ENCODE peak calls at places on chromosomes 11 and 22, in ten cellular contexts. N is HFF-Myc; G is RKO; T is NCI-H2107; C is cardiac septum; K is astrocyte of the hippocampus; H is progenitor cell of endocrine pancreas; L is kidney tubule cell; A is suprapubic skin; Q is stimulated activated CD8-positive, alpha-beta memory T cell treated with anti-CD3 and anti-CD28 coated beads, Interleukin-15, amount 100 ng/mL, for 24 hours. M is an unnamed sample.

GRCh38 chr11:1130276-1131032 is 27.3 kb upstream of the MUC5AC start:
- DNase-seq in C (no peak), A (no peak), K (no peak), N (no peak), H (peak; percentile 8), G (no peak), L (no peak), Q (no peak), T (no peak), M (no peak)

GRCh38 chr22:22099194-22099486 is 116.6 kb upstream of the TOP3B start:
- DNase-seq in L (no peak), Q (no peak), G (no peak), T (no peak), H (no peak), K (no peak), C (no peak), A (no peak), N (no peak), M (no peak)

GRCh38 chr11:120235024-120235628 is 4.8 kb upstream of the POU2F3 start:
- DNase-seq in L (peak; percentile 77), N (no peak), A (no peak), C (no peak), Q (peak; percentile 42), H (peak; percentile 77), G (peak; percentile 41), K (peak; percentile 80), T (peak; percentile 65), M (no peak)

GRCh38 chr22:30861688-30862552 is 106.7 kb downstream of the MORC2 start:
- DNase-seq in H (no peak), T (no peak), N (no peak), L (no peak), K (no peak), A (peak; percentile 34), G (no peak), C (no peak), Q (no peak), M (peak; percentile 39)

GRCh38 chr11:44835326-44835725 is 108.6 kb downstream of the TSPAN18 start:
- DNase-seq in N (no peak), Q (no peak), T (no peak), H (no peak), A (no peak), G (no peak), L (no peak), C (no peak), K (no peak), M (no peak)

GRCh38 chr11:66219846-66220565 is 48.4 kb upstream of the RAB1B start:
- DNase-seq in G (no peak), L (no peak), Q (no peak), K (no peak), C (no peak), A (peak; percentile 51), T (no peak), N (no peak), H (no peak), M (no peak)

GRCh38 chr11:8683115-8683807 is 669 bp downstream of the RPL27A start:
- DNase-seq in A (peak; percentile 71), T (no peak), N (no peak), H (peak; percentile 16), Q (no peak), G (peak; percentile 33), C (no peak), L (peak; percentile 42), K (no peak), M (no peak)

GRCh38 chr11:83549984-83550667 is 264.0 kb upstream of the CCDC90B start:
- DNase-seq in A (no peak), Q (no peak), H (no peak), T (no peak), K (peak; percentile 15), L (no peak), N (no peak), C (no peak), G (no peak), M (no peak)

GRCh38 chr11:40289370-40289769 is 1170.1 kb downstream of the LRRC4C start:
- DNase-seq in L (no peak), Q (no peak), T (no peak), A (no peak), K (no peak), G (no peak), N (no peak), C (no peak), H (no peak), M (no peak)

GRCh38 chr11:34637303-34637702 is 16.4 kb downstream of the EHF start:
- DNase-seq in T (no peak), K (no peak), H (no peak), G (no peak), L (no peak), Q (no peak), N (no peak), A (no peak), C (no peak), M (no peak)

GRCh38 chr11:91396243-91397133 is 828.1 kb upstream of the FAT3 start:
- DNase-seq in C (no peak), H (no peak), K (peak; percentile 20), L (peak; percentile 82), A (no peak), G (no peak), Q (no peak), N (no peak), T (no peak), M (no peak)